ENCODE peak calls at places on chromosomes 13 and 19, in seven cellular contexts. One of them, this sample, is unnamed.

GRCh38 chr13:98143601-98144500 is 957 bp downstream of the FARP1 start:
- DNase-seq in left ventricle myocardium inferior: peak
- DNase-seq in neural progenitor cell: peak
- DNase-seq in brain microvascular endothelial cell: no peak
- DNase-seq in astrocyte: peak
- DNase-seq in GM23338: peak
- DNase-seq in epithelial cell of proximal tubule: no peak
- DNase-seq in this sample: peak

GRCh38 chr13:102591988-102592781 is 4.6 kb upstream of the TPP2 start:
- DNase-seq in left ventricle myocardium inferior: peak
- DNase-seq in neural progenitor cell: peak
- DNase-seq in brain microvascular endothelial cell: peak
- DNase-seq in astrocyte: peak
- DNase-seq in GM23338: peak
- DNase-seq in epithelial cell of proximal tubule: no peak
- DNase-seq in this sample: peak

GRCh38 chr19:18097217-18097992 is at the start of gene MAST3:
- DNase-seq in left ventricle myocardium inferior: peak
- DNase-seq in neural progenitor cell: peak
- DNase-seq in brain microvascular endothelial cell: peak
- DNase-seq in astrocyte: no peak
- DNase-seq in GM23338: peak
- DNase-seq in epithelial cell of proximal tubule: no peak
- DNase-seq in this sample: peak

GRCh38 chr19:8988204-8988603 is 22.0 kb downstream of the MUC16 start:
- DNase-seq in left ventricle myocardium inferior: no peak
- DNase-seq in neural progenitor cell: peak
- DNase-seq in brain microvascular endothelial cell: no peak
- DNase-seq in astrocyte: no peak
- DNase-seq in GM23338: peak
- DNase-seq in epithelial cell of proximal tubule: no peak
- DNase-seq in this sample: no peak

GRCh38 chr13:98225036-98225940 is 48.2 kb upstream of the RNF113B start:
- DNase-seq in left ventricle myocardium inferior: no peak
- DNase-seq in neural progenitor cell: no peak
- DNase-seq in brain microvascular endothelial cell: no peak
- DNase-seq in astrocyte: no peak
- DNase-seq in GM23338: no peak
- DNase-seq in epithelial cell of proximal tubule: no peak
- DNase-seq in this sample: no peak

GRCh38 chr13:33229446-33230177 is 55.9 kb downstream of the STARD13 start:
- DNase-seq in left ventricle myocardium inferior: no peak
- DNase-seq in neural progenitor cell: peak
- DNase-seq in brain microvascular endothelial cell: no peak
- DNase-seq in astrocyte: no peak
- DNase-seq in GM23338: no peak
- DNase-seq in epithelial cell of proximal tubule: no peak
- DNase-seq in this sample: no peak

GRCh38 chr13:30334663-30335386 is 27.5 kb upstream of the KATNAL1 start:
- DNase-seq in left ventricle myocardium inferior: no peak
- DNase-seq in neural progenitor cell: peak
- DNase-seq in brain microvascular endothelial cell: no peak
- DNase-seq in astrocyte: no peak
- DNase-seq in GM23338: peak
- DNase-seq in epithelial cell of proximal tubule: no peak
- DNase-seq in this sample: peak

GRCh38 chr19:17966115-17966455 is 822 bp upstream of the KCNN1 start:
- DNase-seq in left ventricle myocardium inferior: no peak
- DNase-seq in neural progenitor cell: no peak
- DNase-seq in brain microvascular endothelial cell: no peak
- DNase-seq in astrocyte: no peak
- DNase-seq in GM23338: no peak
- DNase-seq in epithelial cell of proximal tubule: no peak
- DNase-seq in this sample: no peak

GRCh38 chr13:41742917-41743552 is 217.9 kb downstream of the VWA8 start:
- DNase-seq in left ventricle myocardium inferior: no peak
- DNase-seq in neural progenitor cell: no peak
- DNase-seq in brain microvascular endothelial cell: no peak
- DNase-seq in astrocyte: no peak
- DNase-seq in GM23338: no peak
- DNase-seq in epithelial cell of proximal tubule: no peak
- DNase-seq in this sample: no peak

GRCh38 chr19:11551603-11552235 is 7.3 kb downstream of the ELOF1 start:
- DNase-seq in left ventricle myocardium inferior: no peak
- DNase-seq in neural progenitor cell: peak
- DNase-seq in brain microvascular endothelial cell: no peak
- DNase-seq in astrocyte: no peak
- DNase-seq in GM23338: peak
- DNase-seq in epithelial cell of proximal tubule: no peak
- DNase-seq in this sample: no peak

GRCh38 chr13:34347784-34348573 is 530.0 kb downstream of the RFC3 start:
- DNase-seq in left ventricle myocardium inferior: no peak
- DNase-seq in neural progenitor cell: no peak
- DNase-seq in brain microvascular endothelial cell: no peak
- DNase-seq in astrocyte: no peak
- DNase-seq in GM23338: peak
- DNase-seq in epithelial cell of proximal tubule: peak
- DNase-seq in this sample: no peak

GRCh38 chr13:57128909-57129308 is 11.8 kb upstream of the PRR20A start:
- DNase-seq in left ventricle myocardium inferior: no peak
- DNase-seq in neural progenitor cell: peak
- DNase-seq in brain microvascular endothelial cell: no peak
- DNase-seq in astrocyte: no peak
- DNase-seq in GM23338: peak
- DNase-seq in epithelial cell of proximal tubule: no peak
- DNase-seq in this sample: no peak

GRCh38 chr13:19089315-19089714 is 92.3 kb downstream of the TUBA3C start:
- DNase-seq in left ventricle myocardium inferior: no peak
- DNase-seq in neural progenitor cell: no peak
- DNase-seq in brain microvascular endothelial cell: no peak
- DNase-seq in astrocyte: no peak
- DNase-seq in GM23338: no peak
- DNase-seq in epithelial cell of proximal tubule: no peak
- DNase-seq in this sample: no peak

GRCh38 chr13:105436946-105437345 is 1098.5 kb downstream of the EFNB2 start:
- DNase-seq in left ventricle myocardium inferior: no peak
- DNase-seq in neural progenitor cell: no peak
- DNase-seq in brain microvascular endothelial cell: no peak
- DNase-seq in astrocyte: peak
- DNase-seq in GM23338: no peak
- DNase-seq in epithelial cell of proximal tubule: no peak
- DNase-seq in this sample: peak

GRCh38 chr13:31731923-31732322 is 7.4 kb upstream of the RXFP2 start:
- DNase-seq in left ventricle myocardium inferior: no peak
- DNase-seq in neural progenitor cell: no peak
- DNase-seq in brain microvascular endothelial cell: no peak
- DNase-seq in astrocyte: no peak
- DNase-seq in GM23338: no peak
- DNase-seq in epithelial cell of proximal tubule: no peak
- DNase-seq in this sample: no peak

GRCh38 chr13:52713894-52714293 is 25.7 kb downstream of the CNMD start:
- DNase-seq in left ventricle myocardium inferior: peak
- DNase-seq in neural progenitor cell: no peak
- DNase-seq in brain microvascular endothelial cell: no peak
- DNase-seq in astrocyte: no peak
- DNase-seq in GM23338: no peak
- DNase-seq in epithelial cell of proximal tubule: no peak
- DNase-seq in this sample: peak

DNA sequence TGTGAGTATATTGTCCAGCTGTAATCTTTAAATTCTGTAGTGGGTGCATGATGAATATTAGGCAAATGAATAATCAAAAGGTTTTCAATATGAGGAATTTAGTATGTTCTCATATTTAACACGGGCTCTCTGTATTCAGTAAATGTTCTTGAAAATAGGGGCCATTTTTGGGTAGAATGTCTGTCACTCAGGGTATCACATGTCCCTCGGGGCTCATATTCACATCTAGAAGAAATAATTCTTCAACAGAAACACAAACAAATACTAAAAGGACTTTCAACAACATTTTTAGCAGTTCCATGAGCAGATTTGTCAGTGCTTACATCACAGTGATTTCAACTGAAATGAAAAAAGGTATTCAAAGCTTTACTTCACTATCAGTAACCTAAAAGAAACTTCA is 1388.4 kb upstream of the MIR17HG start:
- DNase-seq in left ventricle myocardium inferior: no peak
- DNase-seq in neural progenitor cell: no peak
- DNase-seq in brain microvascular endothelial cell: no peak
- DNase-seq in astrocyte: no peak
- DNase-seq in GM23338: no peak
- DNase-seq in epithelial cell of proximal tubule: no peak
- DNase-seq in this sample: no peak
- TF ChIP-seq CTCF in left ventricle myocardium inferior: no peak
- TF ChIP-seq CTCF in neural progenitor cell: no peak
- TF ChIP-seq CTCF in brain microvascular endothelial cell: no peak
- TF ChIP-seq CTCF in astrocyte: no peak
- TF ChIP-seq CTCF in GM23338: no peak
- TF ChIP-seq CTCF in epithelial cell of proximal tubule: no peak
- TF ChIP-seq CTCF in this sample: no peak

GRCh38 chr19:3762130-3762473 is 380 bp upstream of the MRPL54 start:
- DNase-seq in left ventricle myocardium inferior: no peak
- DNase-seq in neural progenitor cell: no peak
- DNase-seq in brain microvascular endothelial cell: no peak
- DNase-seq in astrocyte: no peak
- DNase-seq in GM23338: no peak
- DNase-seq in epithelial cell of proximal tubule: no peak
- DNase-seq in this sample: no peak
- H3K4me3 ChIP-seq in left ventricle myocardium inferior: peak
- H3K4me3 ChIP-seq in neural progenitor cell: peak
- H3K4me3 ChIP-seq in brain microvascular endothelial cell: no peak
- H3K4me3 ChIP-seq in astrocyte: peak
- H3K4me3 ChIP-seq in GM23338: peak
- H3K4me3 ChIP-seq in epithelial cell of proximal tubule: peak
- H3K4me3 ChIP-seq in this sample: peak

GRCh38 chr13:43915451-43915850 is 35.7 kb downstream of the LACC1 start:
- DNase-seq in left ventricle myocardium inferior: no peak
- DNase-seq in neural progenitor cell: no peak
- DNase-seq in brain microvascular endothelial cell: no peak
- DNase-seq in astrocyte: peak
- DNase-seq in GM23338: no peak
- DNase-seq in epithelial cell of proximal tubule: no peak
- DNase-seq in this sample: no peak
- TF ChIP-seq CTCF in left ventricle myocardium inferior: no peak
- TF ChIP-seq CTCF in neural progenitor cell: no peak
- TF ChIP-seq CTCF in brain microvascular endothelial cell: no peak
- TF ChIP-seq CTCF in astrocyte: no peak
- TF ChIP-seq CTCF in GM23338: no peak
- TF ChIP-seq CTCF in epithelial cell of proximal tubule: no peak
- TF ChIP-seq CTCF in this sample: no peak

DNA sequence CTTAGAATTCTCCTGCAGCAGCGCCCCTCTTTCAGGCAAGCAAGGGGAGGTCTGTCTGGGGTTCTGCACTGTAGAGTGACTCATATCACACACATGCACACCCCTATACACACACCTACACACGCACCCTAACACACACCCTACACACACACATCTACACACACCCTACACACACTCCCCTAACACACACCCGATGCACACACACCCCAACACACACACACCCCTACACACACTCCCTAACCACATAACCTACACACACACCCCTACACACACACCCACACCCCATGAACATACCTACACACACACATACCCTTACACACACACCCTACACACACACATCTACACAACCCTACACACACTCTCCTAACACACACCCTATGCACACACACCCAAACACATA is 493.2 kb downstream of the IRS2 start:
- DNase-seq in left ventricle myocardium inferior: no peak
- DNase-seq in neural progenitor cell: no peak
- DNase-seq in brain microvascular endothelial cell: no peak
- DNase-seq in astrocyte: no peak
- DNase-seq in GM23338: no peak
- DNase-seq in epithelial cell of proximal tubule: no peak
- DNase-seq in this sample: no peak
- H3K4me3 ChIP-seq in left ventricle myocardium inferior: no peak
- H3K4me3 ChIP-seq in neural progenitor cell: no peak
- H3K4me3 ChIP-seq in brain microvascular endothelial cell: no peak
- H3K4me3 ChIP-seq in astrocyte: no peak
- H3K4me3 ChIP-seq in GM23338: no peak
- H3K4me3 ChIP-seq in epithelial cell of proximal tubule: no peak
- H3K4me3 ChIP-seq in this sample: no peak